ENCODE peak calls at places on chromosomes 12 and 14, in five cellular contexts. One of them, this sample, is unnamed.

GRCh38 chr12:5904969-5905368 is 40.1 kb downstream of the ANO2 start:
- DNase-seq in activated CD4-positive, alpha-beta T cell treated with anti-CD3 and anti-CD28 coated beads, Interleukin-2, amount 50 U/mL, for 1 hour: no peak
- DNase-seq in NCI-H1092: no peak
- DNase-seq in HTR-8/SVneo: no peak
- DNase-seq in AG09319: no peak
- DNase-seq in this sample: no peak

GRCh38 chr14:32073537-32074189 is 3.4 kb upstream of the ARHGAP5 start:
- DNase-seq in NCI-H1092: peak; percentile 72
- DNase-seq in HTR-8/SVneo: peak; percentile 73
- DNase-seq in activated CD4-positive, alpha-beta T cell treated with anti-CD3 and anti-CD28 coated beads, Interleukin-2, amount 50 U/mL, for 1 hour: peak; percentile 34
- DNase-seq in AG09319: peak; percentile 69
- DNase-seq in this sample: peak; percentile 67

GRCh38 chr12:12441051-12441807 is 84.4 kb downstream of the BORCS5 start:
- DNase-seq in AG09319: no peak
- DNase-seq in HTR-8/SVneo: no peak
- DNase-seq in NCI-H1092: peak; percentile 93
- DNase-seq in activated CD4-positive, alpha-beta T cell treated with anti-CD3 and anti-CD28 coated beads, Interleukin-2, amount 50 U/mL, for 1 hour: no peak
- DNase-seq in this sample: no peak

GRCh38 chr12:94603434-94604068 is 46.8 kb downstream of the TMCC3 start:
- DNase-seq in NCI-H1092: no peak
- DNase-seq in AG09319: no peak
- DNase-seq in HTR-8/SVneo: peak; percentile 28
- DNase-seq in activated CD4-positive, alpha-beta T cell treated with anti-CD3 and anti-CD28 coated beads, Interleukin-2, amount 50 U/mL, for 1 hour: peak; percentile 46
- DNase-seq in this sample: peak; percentile 48

GRCh38 chr12:47942327-47943230 is 20.8 kb upstream of the TMEM106C start:
- DNase-seq in activated CD4-positive, alpha-beta T cell treated with anti-CD3 and anti-CD28 coated beads, Interleukin-2, amount 50 U/mL, for 1 hour: peak; percentile 50
- DNase-seq in HTR-8/SVneo: no peak
- DNase-seq in NCI-H1092: peak; percentile 34
- DNase-seq in AG09319: no peak
- DNase-seq in this sample: no peak

GRCh38 chr14:93926873-93927571 is at the start of gene FAM181A:
- DNase-seq in AG09319: no peak
- DNase-seq in NCI-H1092: no peak
- DNase-seq in HTR-8/SVneo: no peak
- DNase-seq in activated CD4-positive, alpha-beta T cell treated with anti-CD3 and anti-CD28 coated beads, Interleukin-2, amount 50 U/mL, for 1 hour: no peak
- DNase-seq in this sample: no peak

GRCh38 chr12:106058256-106059182 is 80.2 kb downstream of the NUAK1 start:
- DNase-seq in HTR-8/SVneo: no peak
- DNase-seq in NCI-H1092: no peak
- DNase-seq in AG09319: no peak
- DNase-seq in activated CD4-positive, alpha-beta T cell treated with anti-CD3 and anti-CD28 coated beads, Interleukin-2, amount 50 U/mL, for 1 hour: no peak
- DNase-seq in this sample: no peak

GRCh38 chr12:130680451-130680990 is 35.6 kb downstream of the RIMBP2 start:
- DNase-seq in NCI-H1092: no peak
- DNase-seq in HTR-8/SVneo: no peak
- DNase-seq in AG09319: no peak
- DNase-seq in activated CD4-positive, alpha-beta T cell treated with anti-CD3 and anti-CD28 coated beads, Interleukin-2, amount 50 U/mL, for 1 hour: no peak
- DNase-seq in this sample: no peak

GRCh38 chr14:21299562-21300130 is 19.8 kb downstream of the RPGRIP1 start:
- DNase-seq in activated CD4-positive, alpha-beta T cell treated with anti-CD3 and anti-CD28 coated beads, Interleukin-2, amount 50 U/mL, for 1 hour: no peak
- DNase-seq in HTR-8/SVneo: no peak
- DNase-seq in NCI-H1092: no peak
- DNase-seq in AG09319: no peak
- DNase-seq in this sample: no peak

GRCh38 chr12:108650083-108650482 is 16.4 kb upstream of the SELPLG start:
- DNase-seq in NCI-H1092: no peak
- DNase-seq in AG09319: no peak
- DNase-seq in activated CD4-positive, alpha-beta T cell treated with anti-CD3 and anti-CD28 coated beads, Interleukin-2, amount 50 U/mL, for 1 hour: no peak
- DNase-seq in HTR-8/SVneo: no peak
- DNase-seq in this sample: no peak

GRCh38 chr14:103110681-103111296 is 12.5 kb upstream of the TNFAIP2 start:
- DNase-seq in activated CD4-positive, alpha-beta T cell treated with anti-CD3 and anti-CD28 coated beads, Interleukin-2, amount 50 U/mL, for 1 hour: no peak
- DNase-seq in AG09319: no peak
- DNase-seq in HTR-8/SVneo: no peak
- DNase-seq in NCI-H1092: peak; percentile 39
- DNase-seq in this sample: no peak

GRCh38 chr14:100370003-100370402 is 46.9 kb downstream of the SLC25A47 start:
- DNase-seq in activated CD4-positive, alpha-beta T cell treated with anti-CD3 and anti-CD28 coated beads, Interleukin-2, amount 50 U/mL, for 1 hour: no peak
- DNase-seq in NCI-H1092: no peak
- DNase-seq in HTR-8/SVneo: no peak
- DNase-seq in AG09319: no peak
- DNase-seq in this sample: no peak

GRCh38 chr14:35687335-35687939 is 121.7 kb downstream of the RALGAPA1 start:
- DNase-seq in NCI-H1092: peak; percentile 46
- DNase-seq in activated CD4-positive, alpha-beta T cell treated with anti-CD3 and anti-CD28 coated beads, Interleukin-2, amount 50 U/mL, for 1 hour: peak; percentile 7
- DNase-seq in AG09319: peak; percentile 8
- DNase-seq in HTR-8/SVneo: peak; percentile 41
- DNase-seq in this sample: peak; percentile 41

GRCh38 chr12:11958216-11959091 is 112.3 kb upstream of the BCL2L14 start:
- DNase-seq in AG09319: peak; percentile 41
- DNase-seq in NCI-H1092: no peak
- DNase-seq in HTR-8/SVneo: peak; percentile 41
- DNase-seq in activated CD4-positive, alpha-beta T cell treated with anti-CD3 and anti-CD28 coated beads, Interleukin-2, amount 50 U/mL, for 1 hour: no peak
- DNase-seq in this sample: peak; percentile 48

GRCh38 chr14:79809849-79810612 is 401.3 kb downstream of the DIO2 start:
- DNase-seq in activated CD4-positive, alpha-beta T cell treated with anti-CD3 and anti-CD28 coated beads, Interleukin-2, amount 50 U/mL, for 1 hour: no peak
- DNase-seq in AG09319: no peak
- DNase-seq in NCI-H1092: no peak
- DNase-seq in HTR-8/SVneo: peak; percentile 17
- DNase-seq in this sample: no peak

GRCh38 chr14:29755311-29756052 is 172.2 kb downstream of the PRKD1 start:
- DNase-seq in NCI-H1092: no peak
- DNase-seq in activated CD4-positive, alpha-beta T cell treated with anti-CD3 and anti-CD28 coated beads, Interleukin-2, amount 50 U/mL, for 1 hour: no peak
- DNase-seq in HTR-8/SVneo: no peak
- DNase-seq in AG09319: no peak
- DNase-seq in this sample: no peak

GRCh38 chr12:98838282-98838681 is 193.2 kb downstream of the APAF1 start:
- DNase-seq in HTR-8/SVneo: no peak
- DNase-seq in activated CD4-positive, alpha-beta T cell treated with anti-CD3 and anti-CD28 coated beads, Interleukin-2, amount 50 U/mL, for 1 hour: no peak
- DNase-seq in NCI-H1092: no peak
- DNase-seq in AG09319: no peak
- DNase-seq in this sample: no peak

GRCh38 chr12:88934163-88934747 is 354.0 kb upstream of the KITLG start:
- DNase-seq in NCI-H1092: no peak
- DNase-seq in HTR-8/SVneo: no peak
- DNase-seq in activated CD4-positive, alpha-beta T cell treated with anti-CD3 and anti-CD28 coated beads, Interleukin-2, amount 50 U/mL, for 1 hour: no peak
- DNase-seq in AG09319: no peak
- DNase-seq in this sample: peak; percentile 84

GRCh38 chr14:46661728-46662127 is 10.1 kb upstream of the RPL10L start:
- DNase-seq in AG09319: no peak
- DNase-seq in activated CD4-positive, alpha-beta T cell treated with anti-CD3 and anti-CD28 coated beads, Interleukin-2, amount 50 U/mL, for 1 hour: no peak
- DNase-seq in NCI-H1092: no peak
- DNase-seq in HTR-8/SVneo: no peak
- DNase-seq in this sample: no peak

GRCh38 chr12:31029916-31030562 is 43.6 kb upstream of the DDX11 start:
- DNase-seq in HTR-8/SVneo: no peak
- DNase-seq in activated CD4-positive, alpha-beta T cell treated with anti-CD3 and anti-CD28 coated beads, Interleukin-2, amount 50 U/mL, for 1 hour: no peak
- DNase-seq in AG09319: no peak
- DNase-seq in NCI-H1092: no peak
- DNase-seq in this sample: no peak